ENCODE peak calls at places on chromosomes 4 and X, in six cellular contexts. G is NB4, C is endothelial cell, X is sciatic nerve, Y is mucosa of gallbladder, M is fibroblast of lung. D is an unnamed sample.

GRCh38 chr4:122104184-122104583 is 47.9 kb upstream of the BLTP1 start:
- DNase-seq in Y (no peak), M (peak), G (no peak), C (no peak), X (no peak), D (no peak)

GRCh38 chr4:176185068-176185467 is 10.3 kb downstream of the SPATA4 start:
- DNase-seq in Y (no peak), C (no peak), G (no peak), X (no peak), M (peak), D (no peak)

GRCh38 chr4:2494992-2495391 is 26.1 kb downstream of the RNF4 start:
- DNase-seq in G (no peak), M (no peak), X (no peak), C (no peak), Y (no peak), D (peak)

GRCh38 chr4:183175631-183176232 is 76.7 kb downstream of the WWC2 start:
- DNase-seq in X (no peak), M (peak), G (no peak), Y (no peak), C (no peak), D (no peak)

GRCh38 chr4:58587856-58588255 is 1477.7 kb upstream of the IGFBP7 start:
- DNase-seq in M (no peak), X (no peak), Y (no peak), G (peak), C (no peak), D (no peak)

GRCh38 chrX:2710041-2710471 is 19.0 kb downstream of the CD99 start:
- DNase-seq in X (no peak), C (no peak), Y (no peak), G (peak), M (peak), D (no peak)

GRCh38 chr4:173707658-173708415 is 177.8 kb upstream of the HAND2 start:
- DNase-seq in X (no peak), C (no peak), Y (no peak), M (no peak), G (no peak), D (no peak)

GRCh38 chr4:70844180-70844579 is 4.5 kb upstream of the GRSF1 start:
- DNase-seq in X (no peak), M (no peak), Y (no peak), C (no peak), G (no peak), D (no peak)

GRCh38 chr4:182065255-182065654 is 177.9 kb upstream of the TENM3 start:
- DNase-seq in Y (no peak), G (no peak), X (no peak), C (no peak), M (no peak), D (no peak)

D was measured in aorta.